ENCODE peak calls at places on chromosome 20, in nine cellular contexts. V is stimulated activated CD4-positive, alpha-beta T cell treated with anti-CD3 and anti-CD28 coated beads, Interleukin-12 subunit alpha, Interleukin-12 subunit beta, amount 100 ng/mL, for 4 hours; H is stimulated activated CD8-positive, alpha-beta memory T cell treated with anti-CD3 and anti-CD28 coated beads, Interleukin-15, amount 100 ng/mL, for 24 hours; U is skeletal muscle cell; N is NCI-H1092; R is kidney tubule cell; D is HFFc6; I is NCI-H2081; Z is thoracic aorta. B is an unnamed sample.
A peak's percentile ranks its signal among the peaks of the same experiment; 100 is the strongest.

GRCh38 chr20:62117658-62118057 is 4.6 kb upstream of the LSM14B start:
- DNase-seq in N (no peak), R (no peak), V (no peak), Z (no peak), H (no peak), U (no peak), D (no peak), I (no peak), B (no peak)

GRCh38 chr20:51404297-51405060 is 138.0 kb downstream of the NFATC2 start:
- DNase-seq in Z (no peak), D (no peak), H (peak; percentile 47), I (no peak), N (no peak), R (no peak), U (no peak), V (peak; percentile 70), B (no peak)

GRCh38 chr20:4470375-4470774 is 251.3 kb upstream of the PRND start:
- DNase-seq in Z (no peak), I (no peak), U (no peak), N (no peak), R (peak; percentile 7), V (no peak), D (peak; percentile 96), H (no peak), B (no peak)

GRCh38 chr20:63580796-63581461 is 6.9 kb upstream of the HELZ2 start:
- DNase-seq in V (peak; percentile 67), R (peak; percentile 83), D (peak; percentile 28), I (peak; percentile 27), U (no peak), H (no peak), Z (no peak), N (no peak), B (no peak)

GRCh38 chr20:58433759-58434158 is 44.7 kb downstream of the VAPB start:
- DNase-seq in H (no peak), Z (no peak), U (peak; percentile 57), N (no peak), V (no peak), R (peak; percentile 64), D (peak; percentile 63), I (no peak), B (no peak)

GRCh38 chr20:41340327-41341055 is at the start of gene LPIN3:
- DNase-seq in R (peak; percentile 95), V (peak; percentile 51), N (no peak), I (peak; percentile 45), H (peak; percentile 29), D (peak; percentile 84), Z (peak; percentile 43), U (no peak), B (peak; percentile 89)

GRCh38 chr20:48012401-48012974 is 227.2 kb upstream of the SULF2 start:
- DNase-seq in I (no peak), D (no peak), Z (no peak), V (no peak), R (peak; percentile 87), N (no peak), H (no peak), U (no peak), B (no peak)

GRCh38 chr20:278181-278580 is 12.4 kb downstream of the C20orf96 start:
- DNase-seq in I (no peak), R (no peak), H (no peak), N (no peak), Z (no peak), V (no peak), U (no peak), D (no peak), B (no peak)

GRCh38 chr20:4699957-4700356 is 21.8 kb upstream of the PRND start:
- DNase-seq in I (no peak), V (no peak), N (no peak), U (no peak), D (no peak), Z (no peak), R (no peak), H (no peak), B (no peak)

GRCh38 chr20:47708140-47708807 is 77.0 kb downstream of the SULF2 start:
- DNase-seq in I (no peak), N (no peak), Z (no peak), V (no peak), H (no peak), U (no peak), R (no peak), D (no peak), B (no peak)

GRCh38 chr20:19121463-19121862 is 91.0 kb upstream of the SLC24A3 start:
- DNase-seq in R (no peak), Z (no peak), I (no peak), V (no peak), U (no peak), D (no peak), H (no peak), N (no peak), B (no peak)

GRCh38 chr20:63588641-63589041 is 14.6 kb upstream of the HELZ2 start:
- DNase-seq in H (no peak), R (no peak), U (no peak), V (no peak), Z (no peak), D (no peak), N (no peak), I (no peak), B (no peak)

GRCh38 chr20:33443006-33443511 is 504 bp downstream of the SNTA1 start:
- DNase-seq in D (no peak), N (peak; percentile 33), V (peak; percentile 24), H (no peak), I (peak; percentile 39), U (no peak), R (peak; percentile 13), Z (no peak), B (no peak)

GRCh38 chr20:53857723-53858236 is 212.6 kb downstream of the BCAS1 start:
- DNase-seq in V (no peak), R (no peak), I (no peak), N (no peak), U (no peak), Z (no peak), D (no peak), H (no peak), B (no peak)

GRCh38 chr20:1225729-1226313 is at the start of gene RAD21L1:
- DNase-seq in N (no peak), V (peak; percentile 88), Z (no peak), D (peak; percentile 57), I (peak; percentile 36), U (peak; percentile 27), R (peak; percentile 63), H (peak; percentile 76), B (peak; percentile 56)

GRCh38 chr20:56843817-56844216 is 214.7 kb downstream of the TFAP2C start:
- DNase-seq in V (no peak), I (no peak), Z (no peak), R (no peak), U (no peak), N (no peak), D (no peak), H (no peak), B (no peak)

GRCh38 chr20:40651121-40651520 is 37.9 kb downstream of the MAFB start:
- DNase-seq in R (peak; percentile 16), N (no peak), I (no peak), U (no peak), Z (no peak), H (no peak), D (no peak), V (no peak), B (no peak)

GRCh38 chr20:55213653-55214052 is 738.3 kb downstream of the DOK5 start:
- DNase-seq in H (no peak), R (no peak), D (no peak), Z (no peak), I (no peak), V (no peak), U (no peak), N (no peak), B (no peak)

GRCh38 chr20:62660216-62660615 is 17.9 kb downstream of the SLCO4A1 start:
- DNase-seq in I (no peak), H (no peak), Z (no peak), R (no peak), D (no peak), N (no peak), V (no peak), U (no peak), B (no peak)

GRCh38 chr20:20022498-20022897 is 5.3 kb downstream of the NAA20 start:
- DNase-seq in I (no peak), D (no peak), N (no peak), V (no peak), U (no peak), H (no peak), Z (no peak), R (no peak), B (no peak)

GRCh38 chr20:61353261-61353995 is 101.4 kb downstream of the CDH4 start:
- DNase-seq in Z (no peak), R (peak; percentile 76), I (no peak), U (peak; percentile 18), H (no peak), N (no peak), V (no peak), D (no peak), B (no peak)

GRCh38 chr20:36267605-36268500 is 31.6 kb downstream of the AAR2 start:
- DNase-seq in Z (no peak), D (no peak), U (no peak), N (no peak), I (no peak), H (no peak), V (no peak), R (no peak), B (no peak)

GRCh38 chr20:43187476-43188233 is 2.1 kb downstream of the PTPRT start:
- DNase-seq in V (peak; percentile 45), H (peak; percentile 33), R (peak; percentile 65), D (peak; percentile 52), Z (no peak), I (peak; percentile 48), N (peak; percentile 4), U (peak; percentile 6), B (peak; percentile 55)

GRCh38 chr20:4161447-4162251 is 146.3 kb upstream of the RNF24 start:
- DNase-seq in I (peak; percentile 44), D (no peak), Z (no peak), V (no peak), H (no peak), U (no peak), R (peak; percentile 64), N (no peak), B (no peak)

GRCh38 chr20:32457476-32457986 is 99.4 kb downstream of the ASXL1 start:
- DNase-seq in H (no peak), R (peak; percentile 82), V (no peak), I (peak; percentile 69), D (peak; percentile 58), N (peak; percentile 46), U (no peak), Z (no peak), B (no peak)

GRCh38 chr20:63891061-63892002 is 3.6 kb upstream of the DNAJC5 start:
- DNase-seq in R (no peak), Z (no peak), H (no peak), U (no peak), I (no peak), D (no peak), V (no peak), N (no peak), B (no peak)

GRCh38 chr20:56859751-56860366 is 230.8 kb downstream of the TFAP2C start:
- DNase-seq in U (no peak), R (no peak), V (no peak), Z (no peak), H (no peak), I (no peak), D (no peak), N (no peak), B (no peak)

GRCh38 chr20:20820104-20820503 is 107.7 kb upstream of the RALGAPA2 start:
- DNase-seq in V (no peak), I (peak; percentile 7), N (no peak), R (peak; percentile 46), D (no peak), U (no peak), H (no peak), Z (no peak), B (no peak)

GRCh38 chr20:36574278-36575065 is 1.1 kb downstream of the TGIF2 start:
- DNase-seq in R (peak; percentile 65), D (no peak), H (peak; percentile 29), U (no peak), Z (no peak), V (peak; percentile 54), I (no peak), N (no peak), B (no peak)

GRCh38 chr20:48149887-48150286 is 364.6 kb upstream of the SULF2 start:
- DNase-seq in I (no peak), U (no peak), Z (no peak), H (no peak), V (no peak), R (no peak), N (no peak), D (no peak), B (no peak)

GRCh38 chr20:3808141-3808479 is 12.0 kb downstream of the CDC25B start:
- DNase-seq in U (peak; percentile 77), I (peak; percentile 84), D (peak; percentile 94), H (no peak), Z (peak; percentile 80), N (peak; percentile 31), R (peak; percentile 93), V (no peak), B (peak; percentile 87)

B was measured in tibial nerve.